ENCODE peak calls at places on chromosomes 7 and 10, in eight cellular contexts. M, X, S, H, N, D, L and Y are unnamed samples.

GRCh38 chr10:60377955-60378354 is 11.7 kb downstream of the ANK3 start:
- DNase-seq in M (no peak), X (peak), S (no peak), H (peak), N (no peak), D (no peak), L (no peak), Y (no peak)

GRCh38 chr10:6737080-6737641 is 157.1 kb upstream of the PRKCQ start:
- DNase-seq in M (peak), X (peak), S (no peak), H (peak), N (no peak), D (no peak), L (no peak), Y (no peak)

GRCh38 chr7:110017405-110017804 is 1073.5 kb upstream of the LRRN3 start:
- DNase-seq in M (no peak), X (no peak), S (no peak), H (no peak), N (no peak), D (no peak), L (no peak), Y (no peak)

GRCh38 chr10:7314068-7314646 is 96.7 kb downstream of the SFMBT2 start:
- DNase-seq in M (no peak), X (peak), S (no peak), H (no peak), N (no peak), D (no peak), L (no peak), Y (no peak)

GRCh38 chr7:39678935-39679690 is 55.7 kb downstream of the RALA start:
- DNase-seq in M (no peak), X (no peak), S (no peak), H (no peak), N (no peak), D (no peak), L (no peak), Y (no peak)

GRCh38 chr7:1359051-1359400 is 100.2 kb downstream of the MICALL2 start:
- DNase-seq in M (no peak), X (no peak), S (no peak), H (no peak), N (no peak), D (peak), L (no peak), Y (no peak)

GRCh38 chr7:77266162-77266807 is 66.7 kb upstream of the FGL2 start:
- DNase-seq in M (no peak), X (no peak), S (no peak), H (no peak), N (no peak), D (no peak), L (no peak), Y (no peak)

GRCh38 chr7:21616796-21617436 is 74.1 kb downstream of the DNAH11 start:
- DNase-seq in M (peak), X (peak), S (no peak), H (peak), N (no peak), D (no peak), L (peak), Y (peak)

GRCh38 chr7:45162311-45162845 is 4.8 kb downstream of the RAMP3 start:
- DNase-seq in M (no peak), X (no peak), S (no peak), H (no peak), N (no peak), D (peak), L (no peak), Y (no peak)

GRCh38 chr7:74332373-74333176 is 43.4 kb downstream of the CLIP2 start:
- DNase-seq in M (no peak), X (no peak), S (no peak), H (no peak), N (no peak), D (no peak), L (no peak), Y (no peak)

GRCh38 chr10:101968286-101968685 is 87.7 kb downstream of the ARMH3 start:
- DNase-seq in M (no peak), X (no peak), S (no peak), H (no peak), N (no peak), D (no peak), L (no peak), Y (no peak)

GRCh38 chr10:67306588-67307205 is 380.9 kb downstream of the LRRTM3 start:
- DNase-seq in M (peak), X (peak), S (no peak), H (peak), N (no peak), D (no peak), L (peak), Y (peak)

GRCh38 chr7:130180571-130180971 is 24.6 kb downstream of the TMEM209 start:
- DNase-seq in M (no peak), X (peak), S (no peak), H (peak), N (no peak), D (no peak), L (no peak), Y (peak)

GRCh38 chr7:125878990-125879389 is 949.4 kb upstream of the POT1 start:
- DNase-seq in M (peak), X (no peak), S (no peak), H (no peak), N (no peak), D (no peak), L (peak), Y (no peak)

GRCh38 chr7:27138987-27139334 is 4.5 kb downstream of the HOXA5 start:
- DNase-seq in M (no peak), X (no peak), S (no peak), H (no peak), N (no peak), D (no peak), L (no peak), Y (no peak)

GRCh38 chr10:18238875-18239485 is 98.8 kb downstream of the CACNB2 start:
- DNase-seq in M (peak), X (peak), S (no peak), H (peak), N (no peak), D (no peak), L (peak), Y (peak)

GRCh38 chr7:157233677-157234076 is 95.0 kb downstream of the UBE3C start:
- DNase-seq in M (peak), X (no peak), S (no peak), H (no peak), N (no peak), D (no peak), L (no peak), Y (peak)

GRCh38 chr7:144777005-144777814 is 58.6 kb downstream of the TPK1 start:
- DNase-seq in M (no peak), X (no peak), S (no peak), H (no peak), N (no peak), D (no peak), L (no peak), Y (no peak)

GRCh38 chr7:77989981-77990566 is 191.5 kb downstream of the PHTF2 start:
- DNase-seq in M (no peak), X (peak), S (no peak), H (no peak), N (no peak), D (no peak), L (peak), Y (no peak)

GRCh38 chr7:135803143-135803542 is 54.5 kb upstream of the FAM180A start:
- DNase-seq in M (no peak), X (peak), S (no peak), H (peak), N (no peak), D (no peak), L (no peak), Y (no peak)

GRCh38 chr7:104089622-104090021 is 100.2 kb upstream of the RELN start:
- DNase-seq in M (no peak), X (no peak), S (no peak), H (no peak), N (no peak), D (no peak), L (no peak), Y (no peak)

GRCh38 chr10:1198453-1199344 is 142.5 kb downstream of the WDR37 start:
- DNase-seq in M (no peak), X (no peak), S (no peak), H (no peak), N (no peak), D (no peak), L (no peak), Y (no peak)

GRCh38 chr10:69791812-69792211 is 9.9 kb upstream of the COL13A1 start:
- DNase-seq in M (no peak), X (no peak), S (no peak), H (no peak), N (no peak), D (no peak), L (no peak), Y (no peak)

GRCh38 chr10:69787681-69788080 is 14.0 kb upstream of the COL13A1 start:
- DNase-seq in M (no peak), X (no peak), S (no peak), H (no peak), N (no peak), D (no peak), L (no peak), Y (no peak)

GRCh38 chr10:69786791-69787190 is 14.9 kb upstream of the COL13A1 start:
- DNase-seq in M (peak), X (peak), S (no peak), H (peak), N (no peak), D (no peak), L (no peak), Y (peak)

GRCh38 chr10:69792361-69792760 is 9.3 kb upstream of the COL13A1 start:
- DNase-seq in M (no peak), X (no peak), S (no peak), H (no peak), N (no peak), D (no peak), L (no peak), Y (no peak)

GRCh38 chr10:69789164-69789576 is 12.5 kb upstream of the COL13A1 start:
- DNase-seq in M (no peak), X (no peak), S (no peak), H (peak), N (no peak), D (no peak), L (no peak), Y (no peak)
- TF ChIP-seq CTCF in M (peak), X (peak), S (no peak), H (peak), N (peak), D (peak), L (peak), Y (peak)

GRCh38 chr7:151408498-151408838 is 1.4 kb downstream of the WDR86 start:
- DNase-seq in M (no peak), X (no peak), S (no peak), H (no peak), N (no peak), D (no peak), L (no peak), Y (no peak)
- H3K4me3 ChIP-seq in M (no peak), X (no peak), S (peak), H (no peak), N (peak), D (peak), L (peak), Y (peak)

DNA sequence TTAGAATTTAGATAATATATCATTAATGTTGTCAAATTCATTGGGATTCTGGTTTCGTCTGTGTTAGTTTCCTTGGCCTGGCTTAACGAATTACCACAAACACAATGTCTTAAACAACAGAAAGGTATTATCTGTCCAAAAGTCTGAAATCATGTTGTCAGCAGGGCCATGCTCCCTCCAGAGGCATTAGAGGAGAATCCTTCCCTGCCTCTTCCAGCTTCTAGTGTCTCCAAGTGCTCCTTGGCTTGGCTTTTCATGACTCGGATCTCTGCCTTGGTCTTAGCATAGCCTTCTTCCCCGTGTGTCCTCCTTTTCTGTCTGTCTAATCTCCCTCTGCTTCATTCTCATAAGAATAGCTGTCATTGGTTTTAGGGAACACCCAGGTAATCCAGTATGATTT is 482.5 kb downstream of the SEMA3D start:
- DNase-seq in M (no peak), X (no peak), S (no peak), H (no peak), N (no peak), D (no peak), L (no peak), Y (no peak)
- TF ChIP-seq CTCF in M (no peak), X (no peak), S (no peak), H (no peak), N (no peak), D (no peak), L (no peak), Y (no peak)

DNA sequence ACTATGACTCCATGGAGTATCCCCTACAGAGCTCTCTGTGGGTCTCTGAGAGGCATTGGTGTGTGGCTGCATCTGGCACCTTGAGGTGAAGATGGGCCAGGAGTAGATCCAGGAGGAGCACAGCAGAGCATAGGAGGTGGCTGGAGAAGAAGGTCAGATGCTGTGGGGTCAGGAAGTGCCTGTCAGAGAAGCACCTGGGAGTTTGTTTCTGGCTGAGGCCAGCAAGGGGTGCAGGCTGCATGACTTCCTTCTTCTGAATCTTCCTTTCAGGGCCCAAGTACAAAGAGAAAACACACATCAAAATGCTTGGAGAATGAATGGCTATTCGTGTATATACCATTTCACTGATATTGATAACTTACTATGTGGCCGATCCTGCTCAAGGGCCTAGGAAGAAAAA is 39.0 kb downstream of the PTPRE start:
- DNase-seq in M (no peak), X (no peak), S (no peak), H (no peak), N (no peak), D (no peak), L (no peak), Y (no peak)
- H3K4me3 ChIP-seq in M (no peak), X (no peak), S (no peak), H (no peak), N (no peak), D (no peak), L (no peak), Y (no peak)

GRCh38 chr10:95264227-95265051 is 26.4 kb downstream of the PDLIM1 start:
- DNase-seq in M (no peak), X (peak), S (no peak), H (no peak), N (no peak), D (no peak), L (no peak), Y (no peak)
- TF ChIP-seq CTCF in M (no peak), X (no peak), S (no peak), H (no peak), N (no peak), D (no peak), L (no peak), Y (no peak)

DNA sequence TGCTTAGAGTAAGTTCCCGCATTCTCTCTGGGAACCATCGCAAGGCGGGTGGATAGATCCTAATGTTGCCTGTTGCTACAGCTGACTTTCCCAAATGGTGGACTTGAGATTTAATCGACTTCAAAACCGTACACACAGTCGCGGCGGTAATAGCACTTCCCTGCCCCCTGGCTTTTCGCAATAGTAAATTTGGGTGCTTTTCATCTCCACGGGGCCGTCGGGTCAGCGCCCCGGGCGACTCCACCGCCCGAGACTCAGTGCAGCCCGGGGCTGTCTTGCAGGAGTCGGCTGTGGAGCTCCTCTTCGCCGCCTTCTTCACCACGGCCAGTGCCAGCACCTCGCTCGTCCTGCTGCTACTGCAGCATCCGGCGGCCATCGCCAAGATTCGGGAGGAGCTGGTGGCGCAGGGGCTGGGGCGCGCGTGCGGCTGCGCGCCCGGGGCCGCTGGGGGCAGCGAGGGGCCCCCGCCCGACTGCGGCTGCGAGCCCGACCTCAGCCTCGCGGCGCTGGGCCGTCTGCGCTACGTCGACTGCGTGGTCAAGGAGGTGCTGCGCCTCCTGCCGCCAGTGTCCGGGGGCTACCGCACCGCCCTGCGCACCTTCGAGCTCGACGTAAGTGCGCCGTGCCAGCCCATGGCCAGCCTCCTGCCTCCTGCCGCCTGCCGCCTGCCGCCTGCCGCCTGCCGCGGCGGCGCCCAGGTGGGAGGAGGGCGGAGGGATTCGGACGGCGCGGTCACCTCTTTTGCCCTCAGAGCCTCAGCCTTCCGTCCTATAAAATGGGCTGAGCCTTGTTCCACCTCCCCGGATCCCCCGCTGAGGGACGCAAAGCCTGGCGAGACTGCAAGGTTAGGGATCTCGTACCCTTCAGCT is 5.3 kb downstream of the CYP26C1 start:
- DNase-seq in M (no peak), X (no peak), S (no peak), H (no peak), N (no peak), D (peak), L (no peak), Y (no peak)
- H3K4me3 ChIP-seq in M (no peak), X (no peak), S (no peak), H (peak), N (peak), D (no peak), L (no peak), Y (peak)

GRCh38 chr10:95536894-95537542 is 24.2 kb downstream of the SORBS1 start:
- DNase-seq in M (no peak), X (peak), S (no peak), H (no peak), N (no peak), D (no peak), L (no peak), Y (no peak)
- TF ChIP-seq CTCF in M (no peak), X (no peak), S (no peak), H (no peak), N (no peak), D (no peak), L (no peak), Y (no peak)

DNA sequence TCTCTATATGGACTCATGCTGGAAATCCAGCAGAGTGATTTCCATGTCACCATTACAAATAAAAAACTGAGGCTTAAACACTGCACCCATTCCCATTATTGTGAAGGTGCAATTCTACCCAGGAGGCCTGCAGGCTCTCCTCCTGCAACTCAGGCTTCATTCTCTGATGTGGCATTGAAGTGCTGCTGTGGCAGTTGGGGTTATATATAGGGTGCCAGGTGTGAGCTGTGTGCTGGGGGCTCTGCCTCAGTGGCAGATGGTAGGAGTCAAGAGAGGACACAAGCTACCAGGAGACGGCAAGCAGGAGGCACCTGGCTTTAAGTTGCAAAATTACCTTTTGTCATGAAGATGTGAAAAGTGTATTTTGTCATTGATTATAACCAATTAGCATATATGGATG is 21.3 kb downstream of the ZNF107 start:
- DNase-seq in M (no peak), X (no peak), S (no peak), H (no peak), N (no peak), D (no peak), L (no peak), Y (no peak)
- H3K4me3 ChIP-seq in M (no peak), X (no peak), S (no peak), H (no peak), N (no peak), D (no peak), L (no peak), Y (no peak)